ENCODE peak calls at places on chromosomes 12 and 14, in six cellular contexts. One of them, this sample, is unnamed.

GRCh38 chr14:71932229-71932951 is at the start of gene RGS6:
- DNase-seq in MV-4-11: no peak
- DNase-seq in CD4-positive, alpha-beta memory T cell: peak; percentile 1
- DNase-seq in AG04450: no peak
- DNase-seq in brain microvascular endothelial cell: no peak
- DNase-seq in EL: peak; percentile 6
- DNase-seq in this sample: no peak

GRCh38 chr14:50954811-50955372 is 10.6 kb upstream of the PYGL start:
- DNase-seq in EL: peak; percentile 66
- DNase-seq in AG04450: no peak
- DNase-seq in CD4-positive, alpha-beta memory T cell: no peak
- DNase-seq in MV-4-11: peak; percentile 62
- DNase-seq in brain microvascular endothelial cell: peak; percentile 61
- DNase-seq in this sample: peak; percentile 56

GRCh38 chr14:68628605-68629310 is 164.1 kb downstream of the ZFP36L1 start:
- DNase-seq in brain microvascular endothelial cell: no peak
- DNase-seq in CD4-positive, alpha-beta memory T cell: no peak
- DNase-seq in MV-4-11: no peak
- DNase-seq in EL: no peak
- DNase-seq in AG04450: no peak
- DNase-seq in this sample: no peak

GRCh38 chr14:77306406-77307098 is 14.1 kb downstream of the POMT2 start:
- DNase-seq in brain microvascular endothelial cell: no peak
- DNase-seq in MV-4-11: no peak
- DNase-seq in CD4-positive, alpha-beta memory T cell: no peak
- DNase-seq in EL: peak; percentile 62
- DNase-seq in AG04450: no peak
- DNase-seq in this sample: no peak

GRCh38 chr12:41205070-41205715 is 17.1 kb downstream of the PDZRN4 start:
- DNase-seq in MV-4-11: no peak
- DNase-seq in AG04450: no peak
- DNase-seq in brain microvascular endothelial cell: no peak
- DNase-seq in EL: no peak
- DNase-seq in CD4-positive, alpha-beta memory T cell: no peak
- DNase-seq in this sample: no peak

GRCh38 chr14:71361335-71361734 is 454.1 kb downstream of the PCNX1 start:
- DNase-seq in EL: peak; percentile 49
- DNase-seq in AG04450: no peak
- DNase-seq in MV-4-11: peak; percentile 53
- DNase-seq in brain microvascular endothelial cell: peak; percentile 58
- DNase-seq in CD4-positive, alpha-beta memory T cell: no peak
- DNase-seq in this sample: peak; percentile 43

GRCh38 chr14:24051789-24052655 is at the start of gene CARMIL3:
- DNase-seq in EL: peak; percentile 55
- DNase-seq in AG04450: peak; percentile 16
- DNase-seq in CD4-positive, alpha-beta memory T cell: peak; percentile 58
- DNase-seq in MV-4-11: no peak
- DNase-seq in brain microvascular endothelial cell: no peak
- DNase-seq in this sample: peak; percentile 25

GRCh38 chr14:36971263-36971855 is 201.0 kb downstream of the SLC25A21 start:
- DNase-seq in EL: no peak
- DNase-seq in MV-4-11: no peak
- DNase-seq in brain microvascular endothelial cell: no peak
- DNase-seq in AG04450: no peak
- DNase-seq in CD4-positive, alpha-beta memory T cell: no peak
- DNase-seq in this sample: no peak

GRCh38 chr14:63032056-63032455 is 13.2 kb downstream of the KCNH5 start:
- DNase-seq in MV-4-11: no peak
- DNase-seq in EL: no peak
- DNase-seq in CD4-positive, alpha-beta memory T cell: no peak
- DNase-seq in brain microvascular endothelial cell: no peak
- DNase-seq in AG04450: no peak
- DNase-seq in this sample: no peak

GRCh38 chr12:23472329-23472971 is 477.0 kb downstream of the SOX5 start:
- DNase-seq in EL: no peak
- DNase-seq in brain microvascular endothelial cell: no peak
- DNase-seq in MV-4-11: no peak
- DNase-seq in AG04450: no peak
- DNase-seq in CD4-positive, alpha-beta memory T cell: no peak
- DNase-seq in this sample: no peak

GRCh38 chr12:94308612-94309011 is 151.1 kb downstream of the CEP83 start:
- DNase-seq in EL: no peak
- DNase-seq in MV-4-11: no peak
- DNase-seq in brain microvascular endothelial cell: no peak
- DNase-seq in CD4-positive, alpha-beta memory T cell: no peak
- DNase-seq in AG04450: no peak
- DNase-seq in this sample: no peak

GRCh38 chr12:98373019-98373554 is 142.3 kb upstream of the TMPO start:
- DNase-seq in brain microvascular endothelial cell: peak; percentile 35
- DNase-seq in MV-4-11: peak; percentile 39
- DNase-seq in EL: peak; percentile 43
- DNase-seq in AG04450: no peak
- DNase-seq in CD4-positive, alpha-beta memory T cell: no peak
- DNase-seq in this sample: peak; percentile 45

GRCh38 chr12:115771065-115771464 is 506.4 kb downstream of the MED13L start:
- DNase-seq in brain microvascular endothelial cell: no peak
- DNase-seq in AG04450: no peak
- DNase-seq in MV-4-11: no peak
- DNase-seq in EL: peak; percentile 17
- DNase-seq in CD4-positive, alpha-beta memory T cell: no peak
- DNase-seq in this sample: no peak

GRCh38 chr14:52268191-52269061 is 928 bp downstream of the PTGDR start:
- DNase-seq in CD4-positive, alpha-beta memory T cell: peak; percentile 33
- DNase-seq in brain microvascular endothelial cell: no peak
- DNase-seq in AG04450: no peak
- DNase-seq in MV-4-11: no peak
- DNase-seq in EL: peak; percentile 24
- DNase-seq in this sample: no peak

GRCh38 chr12:1130164-1130563 is 139.1 kb downstream of the ERC1 start:
- DNase-seq in MV-4-11: peak; percentile 53
- DNase-seq in CD4-positive, alpha-beta memory T cell: no peak
- DNase-seq in AG04450: no peak
- DNase-seq in EL: peak; percentile 7
- DNase-seq in brain microvascular endothelial cell: no peak
- DNase-seq in this sample: no peak

GRCh38 chr12:122865268-122866231 is 30.3 kb downstream of the HIP1R start:
- DNase-seq in EL: no peak
- DNase-seq in AG04450: no peak
- DNase-seq in CD4-positive, alpha-beta memory T cell: no peak
- DNase-seq in brain microvascular endothelial cell: no peak
- DNase-seq in MV-4-11: no peak
- DNase-seq in this sample: no peak

GRCh38 chr12:85350356-85350755 is 70.3 kb downstream of the ALX1 start:
- DNase-seq in brain microvascular endothelial cell: no peak
- DNase-seq in MV-4-11: peak; percentile 39
- DNase-seq in EL: no peak
- DNase-seq in AG04450: no peak
- DNase-seq in CD4-positive, alpha-beta memory T cell: no peak
- DNase-seq in this sample: no peak

GRCh38 chr12:110813298-110813697 is 33.5 kb upstream of the CCDC63 start:
- DNase-seq in brain microvascular endothelial cell: no peak
- DNase-seq in AG04450: no peak
- DNase-seq in CD4-positive, alpha-beta memory T cell: no peak
- DNase-seq in EL: no peak
- DNase-seq in MV-4-11: no peak
- DNase-seq in this sample: no peak

GRCh38 chr14:104925941-104926609 is 1.4 kb downstream of the PLD4 start:
- DNase-seq in MV-4-11: no peak
- DNase-seq in EL: peak; percentile 26
- DNase-seq in AG04450: no peak
- DNase-seq in brain microvascular endothelial cell: peak; percentile 12
- DNase-seq in CD4-positive, alpha-beta memory T cell: no peak
- DNase-seq in this sample: no peak

GRCh38 chr14:61602733-61603077 is 92.6 kb upstream of the HIF1A start:
- DNase-seq in brain microvascular endothelial cell: no peak
- DNase-seq in EL: no peak
- DNase-seq in CD4-positive, alpha-beta memory T cell: no peak
- DNase-seq in MV-4-11: no peak
- DNase-seq in AG04450: no peak
- DNase-seq in this sample: no peak

GRCh38 chr12:46562625-46563228 is 190.2 kb upstream of the SLC38A2 start:
- DNase-seq in EL: peak; percentile 87
- DNase-seq in MV-4-11: peak; percentile 78
- DNase-seq in brain microvascular endothelial cell: peak; percentile 83
- DNase-seq in AG04450: no peak
- DNase-seq in CD4-positive, alpha-beta memory T cell: no peak
- DNase-seq in this sample: peak; percentile 56

GRCh38 chr12:63930971-63931370 is 86.5 kb downstream of the SRGAP1 start:
- DNase-seq in EL: peak; percentile 61
- DNase-seq in AG04450: no peak
- DNase-seq in brain microvascular endothelial cell: no peak
- DNase-seq in MV-4-11: no peak
- DNase-seq in CD4-positive, alpha-beta memory T cell: no peak
- DNase-seq in this sample: no peak

GRCh38 chr12:48979602-48980388 is 1.7 kb downstream of the WNT1 start:
- DNase-seq in EL: no peak
- DNase-seq in AG04450: no peak
- DNase-seq in brain microvascular endothelial cell: no peak
- DNase-seq in MV-4-11: no peak
- DNase-seq in CD4-positive, alpha-beta memory T cell: peak; percentile 54
- DNase-seq in this sample: no peak